ENCODE peak calls at places on chromosomes 12 and 14, in five cellular contexts. R, A, Y, G and I are unnamed samples.

GRCh38 chr12:124523071-124523470 is 44.3 kb downstream of the NCOR2 start:
- DNase-seq in R (no peak), A (peak; percentile 53), Y (no peak), G (no peak), I (no peak)

GRCh38 chr14:95496111-95496681 is 20.3 kb downstream of the SYNE3 start:
- DNase-seq in R (no peak), A (no peak), Y (no peak), G (no peak), I (no peak)

GRCh38 chr12:98532687-98533304 is 17.4 kb downstream of the TMPO start:
- DNase-seq in R (no peak), A (peak; percentile 59), Y (no peak), G (peak; percentile 63), I (peak; percentile 21)

GRCh38 chr14:89469210-89470198 is 52.5 kb upstream of the FOXN3 start:
- DNase-seq in R (no peak), A (peak; percentile 16), Y (no peak), G (no peak), I (no peak)

GRCh38 chr14:98623806-98624430 is 648.1 kb downstream of the BCL11B start:
- DNase-seq in R (no peak), A (no peak), Y (no peak), G (no peak), I (no peak)

GRCh38 chr14:91866061-91866460 is 1.3 kb downstream of the TC2N start:
- DNase-seq in R (no peak), A (peak; percentile 71), Y (no peak), G (no peak), I (no peak)

GRCh38 chr14:26163761-26164160 is 434.1 kb downstream of the NOVA1 start:
- DNase-seq in R (no peak), A (peak; percentile 49), Y (no peak), G (no peak), I (no peak)

GRCh38 chr12:11863478-11863906 is 207.2 kb upstream of the BCL2L14 start:
- DNase-seq in R (no peak), A (peak; percentile 48), Y (peak; percentile 51), G (no peak), I (no peak)

GRCh38 chr14:105168496-105168978 is at the start of gene JAG2:
- DNase-seq in R (peak; percentile 61), A (no peak), Y (no peak), G (peak; percentile 64), I (peak; percentile 78)

GRCh38 chr14:100421756-100422470 is 98.8 kb downstream of the SLC25A47 start:
- DNase-seq in R (no peak), A (no peak), Y (no peak), G (no peak), I (no peak)

GRCh38 chr12:64810831-64811230 is 13.6 kb upstream of the TBC1D30 start:
- DNase-seq in R (no peak), A (peak; percentile 20), Y (no peak), G (no peak), I (no peak)

GRCh38 chr14:22852940-22853767 is 16.8 kb downstream of the MMP14 start:
- DNase-seq in R (peak; percentile 82), A (peak; percentile 84), Y (peak; percentile 86), G (peak; percentile 90), I (peak; percentile 86)

GRCh38 chr12:68180792-68181744 is 21.5 kb upstream of the IFNG start:
- DNase-seq in R (no peak), A (peak; percentile 3), Y (no peak), G (peak; percentile 88), I (no peak)

GRCh38 chr12:72214163-72214562 is 58.0 kb upstream of the TRHDE start:
- DNase-seq in R (no peak), A (no peak), Y (no peak), G (no peak), I (no peak)

GRCh38 chr12:49365542-49365941 is 1.7 kb upstream of the SPATS2 start:
- DNase-seq in R (no peak), A (no peak), Y (no peak), G (no peak), I (no peak)

GRCh38 chr14:75881986-75882385 is 99.8 kb downstream of the TGFB3 start:
- DNase-seq in R (no peak), A (peak; percentile 8), Y (no peak), G (no peak), I (no peak)

GRCh38 chr12:112891093-112892024 is 15.4 kb upstream of the OAS1 start:
- DNase-seq in R (no peak), A (no peak), Y (no peak), G (no peak), I (no peak)

GRCh38 chr12:112486361-112486760 is 67.6 kb downstream of the PTPN11 start:
- DNase-seq in R (no peak), A (no peak), Y (no peak), G (no peak), I (no peak)

GRCh38 chr12:105218434-105218833 is 17.5 kb downstream of the APPL2 start:
- DNase-seq in R (no peak), A (peak; percentile 42), Y (no peak), G (no peak), I (no peak)

GRCh38 chr14:83975435-83976222 is 1554.3 kb upstream of the FLRT2 start:
- DNase-seq in R (no peak), A (no peak), Y (no peak), G (no peak), I (no peak)

GRCh38 chr14:29752221-29752923 is 175.3 kb downstream of the PRKD1 start:
- DNase-seq in R (no peak), A (no peak), Y (no peak), G (no peak), I (no peak)

GRCh38 chr12:115763982-115764621 is 513.4 kb downstream of the MED13L start:
- DNase-seq in R (peak; percentile 76), A (no peak), Y (no peak), G (no peak), I (no peak)

GRCh38 chr14:39268393-39268792 is 34.7 kb downstream of the MIA2 start:
- DNase-seq in R (no peak), A (peak; percentile 9), Y (no peak), G (peak; percentile 50), I (no peak)

GRCh38 chr12:32305163-32305562 is 94.2 kb upstream of the FGD4 start:
- DNase-seq in R (no peak), A (peak; percentile 24), Y (no peak), G (peak; percentile 49), I (no peak)

DNA sequence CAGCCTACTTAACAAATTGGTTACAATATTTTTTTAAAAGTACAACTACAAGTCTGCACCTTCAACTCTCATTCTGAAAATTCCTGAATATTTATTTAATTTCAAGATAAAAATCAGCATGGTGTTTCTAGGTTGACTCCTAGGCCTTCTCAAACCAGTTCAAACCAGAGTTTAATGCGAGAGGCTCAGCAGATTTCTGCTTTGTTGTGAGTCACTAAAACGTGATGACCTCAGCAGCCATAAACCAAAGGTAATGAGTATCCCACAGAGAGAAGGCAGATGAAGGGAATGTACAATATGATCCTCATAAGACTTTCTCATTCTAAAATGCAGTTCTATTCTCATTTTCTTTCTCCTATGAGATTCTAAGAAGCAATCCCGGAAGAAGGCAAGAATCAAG is 1.5 kb downstream of the PRDM4 start:
- DNase-seq in R (peak; percentile 22), A (peak; percentile 80), Y (no peak), G (peak; percentile 28), I (no peak)
- TF ChIP-seq CTCF in R (no peak), A (no peak), Y (no peak), G (no peak), I (no peak)

DNA sequence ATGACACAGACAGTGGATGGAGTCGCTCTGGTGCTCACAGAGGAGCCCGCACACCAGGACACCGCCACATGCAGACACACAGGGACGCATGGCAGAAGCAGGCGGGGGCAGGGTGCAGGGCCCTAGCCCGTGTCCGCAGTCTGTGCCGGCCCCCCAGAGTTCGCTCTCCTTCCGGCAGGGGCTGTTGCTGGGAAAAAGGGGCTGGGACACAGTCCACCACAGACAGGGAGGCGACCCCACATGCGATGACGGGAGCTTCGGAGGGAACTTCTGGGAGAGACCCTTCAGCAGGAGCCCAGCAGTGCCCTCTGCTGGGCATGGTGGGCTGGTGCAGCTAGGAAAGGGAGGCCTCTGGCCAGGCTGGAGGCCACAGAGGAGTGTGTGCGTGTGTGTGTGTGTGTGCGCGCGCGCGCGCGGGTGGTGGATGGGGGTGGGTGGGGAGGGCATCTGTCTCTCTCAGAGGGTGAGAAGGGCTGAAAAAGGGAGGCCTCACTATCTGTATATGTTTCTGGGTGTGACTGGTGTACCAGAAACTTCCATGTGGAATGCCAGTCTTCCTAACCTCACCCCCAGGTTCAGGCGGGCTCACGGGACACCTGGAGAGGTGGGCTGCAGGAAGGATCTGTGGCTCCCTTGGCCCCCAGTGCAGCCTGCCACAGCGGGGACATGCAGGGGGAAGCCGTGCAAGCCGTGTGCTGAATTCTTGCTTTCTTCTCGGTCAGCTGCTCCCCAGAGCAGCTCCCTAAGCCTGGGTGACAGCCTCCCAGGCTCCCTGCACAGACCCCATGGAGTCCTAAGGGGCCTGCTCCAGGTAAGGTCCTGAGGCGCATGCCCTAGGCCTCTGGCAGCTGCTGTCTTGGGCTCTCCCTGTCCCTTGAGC is 60.7 kb downstream of the PLEKHG3 start:
- DNase-seq in R (peak; percentile 56), A (peak; percentile 73), Y (peak; percentile 78), G (peak; percentile 56), I (peak; percentile 83)
- TF ChIP-seq CTCF in R (peak; percentile 88), A (peak; percentile 96), Y (peak; percentile 91), G (peak; percentile 75), I (peak; percentile 90)

DNA sequence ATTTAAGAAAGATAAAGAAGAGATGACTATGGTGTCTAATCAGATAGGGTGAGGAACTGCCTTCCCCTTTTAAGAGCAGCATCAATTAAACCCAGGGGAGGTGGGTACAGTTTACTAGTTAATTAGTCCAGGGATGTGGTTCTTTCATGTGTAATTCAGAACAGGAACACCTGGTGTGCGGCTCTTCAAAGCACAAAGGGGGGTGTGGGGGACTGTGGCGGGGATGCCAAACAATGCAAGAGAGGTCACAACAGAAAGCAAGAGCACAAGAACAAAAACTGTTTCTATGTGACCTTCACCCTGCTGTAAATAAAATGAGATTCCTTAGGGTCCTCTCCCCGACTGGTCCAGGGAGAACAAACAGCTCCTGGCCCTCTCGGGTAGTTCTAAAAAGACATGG is 183.9 kb upstream of the SOX5 start:
- DNase-seq in R (no peak), A (no peak), Y (no peak), G (no peak), I (no peak)
- TF ChIP-seq CTCF in R (no peak), A (no peak), Y (no peak), G (no peak), I (no peak)

GRCh38 chr12:52173526-52173925 is 18.3 kb downstream of the KRT80 start:
- DNase-seq in R (no peak), A (no peak), Y (no peak), G (no peak), I (no peak)

GRCh38 chr12:52169886-52170285 is 21.9 kb downstream of the KRT80 start:
- DNase-seq in R (no peak), A (no peak), Y (no peak), G (no peak), I (no peak)

GRCh38 chr12:52172956-52173355 is 18.9 kb downstream of the KRT80 start:
- DNase-seq in R (no peak), A (no peak), Y (no peak), G (no peak), I (no peak)

GRCh38 chr12:52170827-52171226 is 21.0 kb downstream of the KRT80 start:
- DNase-seq in R (no peak), A (no peak), Y (peak; percentile 82), G (no peak), I (no peak)

DNA sequence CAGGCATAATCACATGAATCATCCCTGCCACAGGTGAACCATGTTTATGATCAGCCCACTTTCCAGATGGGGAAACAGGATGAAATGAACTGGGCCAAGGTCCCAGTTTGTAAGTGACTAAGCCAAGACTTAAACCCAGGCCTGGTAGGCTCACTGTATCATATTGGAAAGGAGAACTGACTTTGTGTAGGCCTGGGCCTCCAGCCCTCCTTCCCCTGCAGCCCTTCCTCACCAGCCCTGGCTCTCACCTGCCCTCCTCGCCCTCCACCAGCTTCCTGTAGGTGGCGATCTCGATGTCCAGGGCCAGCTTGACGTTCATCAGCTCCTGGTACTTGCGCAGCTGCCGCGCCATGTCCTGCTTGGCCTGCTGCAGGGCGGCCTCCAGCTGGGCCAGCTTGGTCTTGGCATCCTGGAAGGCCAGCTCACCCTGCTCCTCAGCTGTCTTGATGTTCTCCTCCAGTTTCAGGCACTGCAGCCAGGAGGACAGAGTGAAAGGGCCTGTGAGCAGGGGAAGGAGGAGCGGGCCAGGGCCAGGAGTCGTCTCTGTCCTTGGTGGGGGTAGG is 19.8 kb downstream of the KRT80 start:
- DNase-seq in R (no peak), A (peak; percentile 47), Y (no peak), G (no peak), I (no peak)
- TF ChIP-seq CTCF in R (peak; percentile 34), A (peak; percentile 30), Y (no peak), G (peak; percentile 59), I (peak; percentile 20)